ENCODE peak calls at places on chromosomes 12 and 14, in four cellular contexts. Y, C, Z and A are unnamed samples.

GRCh38 chr12:64937466-64937865 is 113.0 kb downstream of the TBC1D30 start:
- DNase-seq in C (no peak), Z (no peak), Y (no peak), A (no peak)

GRCh38 chr14:81122326-81122725 is 98.4 kb downstream of the GTF2A1 start:
- DNase-seq in Y (no peak), Z (no peak), C (no peak), A (no peak)

GRCh38 chr12:1936406-1937320 is 18.2 kb upstream of the CACNA2D4 start:
- DNase-seq in Z (no peak), Y (peak; percentile 95), C (peak; percentile 89), A (no peak)

GRCh38 chr14:95137804-95138167 is 19.5 kb downstream of the DICER1 start:
- DNase-seq in Z (no peak), Y (no peak), C (no peak), A (no peak)

GRCh38 chr14:75578099-75578785 is at the start of gene FLVCR2:
- DNase-seq in Z (peak; percentile 53), Y (peak; percentile 83), C (peak; percentile 89), A (peak; percentile 55)

GRCh38 chr12:25840678-25841077 is 117.8 kb upstream of the RASSF8 start:
- DNase-seq in C (peak; percentile 57), Y (no peak), Z (no peak), A (no peak)

GRCh38 chr12:541676-542289 is 82.0 kb downstream of the B4GALNT3 start:
- DNase-seq in C (peak; percentile 50), Y (no peak), Z (no peak), A (no peak)

GRCh38 chr12:2194571-2194970 is 141.8 kb downstream of the CACNA1C start:
- DNase-seq in C (no peak), Y (no peak), Z (no peak), A (no peak)

GRCh38 chr14:91369628-91370445 is 47.8 kb downstream of the CCDC88C start:
- DNase-seq in Z (no peak), Y (peak; percentile 48), C (no peak), A (no peak)

GRCh38 chr14:104291123-104292000 is 153.0 kb downstream of the KIF26A start:
- DNase-seq in Z (no peak), Y (peak; percentile 66), C (peak; percentile 29), A (no peak)

GRCh38 chr14:96586056-96586455 is 83.9 kb downstream of the PAPOLA start:
- DNase-seq in Z (no peak), C (no peak), Y (no peak), A (no peak)

GRCh38 chr14:65686761-65687160 is 274.2 kb downstream of the FUT8 start:
- DNase-seq in Y (no peak), Z (no peak), C (no peak), A (no peak)

GRCh38 chr12:52125499-52125900 is 46.0 kb downstream of the SMIM41 start:
- DNase-seq in C (no peak), Y (no peak), Z (no peak), A (no peak)

GRCh38 chr12:58703911-58704310 is 216.4 kb downstream of the LRIG3 start:
- DNase-seq in Y (no peak), C (no peak), Z (no peak), A (no peak)

GRCh38 chr12:82527165-82527780 is 159.4 kb upstream of the TMTC2 start:
- DNase-seq in Z (no peak), C (no peak), Y (peak; percentile 70), A (peak; percentile 26)

GRCh38 chr14:101122114-101122854 is 218.8 kb upstream of the RTL1 start:
- DNase-seq in Y (no peak), C (no peak), Z (no peak), A (no peak)

GRCh38 chr12:28497889-28498411 is 307.7 kb downstream of the CCDC91 start:
- DNase-seq in Y (no peak), C (no peak), Z (no peak), A (no peak)

GRCh38 chr14:68106917-68107316 is 287.3 kb downstream of the RAD51B start:
- DNase-seq in Z (no peak), C (no peak), Y (no peak), A (no peak)

GRCh38 chr12:24851341-24851740 is 97.6 kb downstream of the BCAT1 start:
- DNase-seq in C (no peak), Y (no peak), Z (no peak), A (no peak)

GRCh38 chr14:76820700-76821099 is 5.5 kb upstream of the LRRC74A start:
- DNase-seq in C (no peak), Y (no peak), Z (no peak), A (no peak)

GRCh38 chr12:132277374-132277801 is 52.0 kb downstream of the GALNT9 start:
- DNase-seq in C (peak; percentile 17), Z (no peak), Y (no peak), A (no peak)

GRCh38 chr12:49055978-49056754 is 4.4 kb downstream of the KMT2D start:
- DNase-seq in Y (peak; percentile 85), Z (peak; percentile 37), C (peak; percentile 73), A (peak; percentile 74)

GRCh38 chr12:49052451-49053208 is 8.0 kb downstream of the KMT2D start:
- DNase-seq in Z (no peak), C (peak; percentile 28), Y (no peak), A (no peak)

GRCh38 chr12:49054524-49054923 is 6.1 kb downstream of the KMT2D start:
- DNase-seq in Z (no peak), C (no peak), Y (no peak), A (no peak)

GRCh38 chr12:49055092-49055491 is 5.5 kb downstream of the KMT2D start:
- DNase-seq in Y (no peak), Z (no peak), C (no peak), A (no peak)

GRCh38 chr12:49054096-49054495 is 6.5 kb downstream of the KMT2D start:
- DNase-seq in Y (no peak), Z (no peak), C (no peak), A (no peak)
- H3K36me3 ChIP-seq in Y (peaks cover 4% of the 10 kb centered on the region), Z (peaks cover 59% of the 10 kb centered on the region), C (peaks cover 9% of the 10 kb centered on the region), A (peaks cover 60% of the 10 kb centered on the region)

GRCh38 chr12:113271853-113272561 is 50.7 kb downstream of the TPCN1 start:
- DNase-seq in Z (no peak), C (peak; percentile 94), Y (peak; percentile 90), A (no peak)

GRCh38 chr12:113270709-113271009 is 49.4 kb downstream of the TPCN1 start:
- DNase-seq in C (peak; percentile 33), Y (no peak), Z (no peak), A (no peak)

GRCh38 chr12:113269257-113269943 is 48.1 kb downstream of the TPCN1 start:
- DNase-seq in Y (no peak), C (no peak), Z (no peak), A (no peak)

GRCh38 chr12:113273053-113273725 is 51.9 kb downstream of the TPCN1 start:
- DNase-seq in Z (no peak), Y (no peak), C (peak; percentile 42), A (no peak)

DNA sequence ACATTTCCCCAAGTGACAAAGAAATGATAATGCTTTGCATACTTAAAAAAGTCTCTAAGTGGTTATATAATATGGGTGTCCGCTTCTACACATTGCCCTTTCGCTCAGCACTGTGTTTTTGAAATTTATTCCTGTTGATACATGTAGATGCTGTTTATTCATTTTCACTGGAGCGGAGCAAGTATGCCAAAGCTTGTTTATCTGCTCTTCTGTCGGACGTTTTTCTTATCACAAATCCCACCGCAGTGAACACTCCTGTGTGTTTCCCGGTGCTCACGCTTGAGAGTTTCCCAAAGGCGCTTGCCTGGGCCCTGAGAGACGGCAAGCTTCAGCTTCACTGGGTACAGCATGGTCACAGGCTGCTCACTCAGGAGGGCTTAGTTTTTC is 50.2 kb downstream of the TPCN1 start:
- DNase-seq in Y (no peak), Z (no peak), C (no peak), A (no peak)
- H3K4me3 ChIP-seq in Y (no peak overlapping the region), Z (no peak overlapping the region), C (no peak overlapping the region), A (no peak overlapping the region)

GRCh38 chr12:113056631-113057488 is at the start of gene DTX1:
- DNase-seq in Z (peak; percentile 6), Y (peak; percentile 33), C (no peak), A (no peak)

GRCh38 chr12:113056381-113056630 is 224 bp upstream of the DTX1 start:
- DNase-seq in C (no peak), Z (no peak), Y (no peak), A (no peak)

GRCh38 chr12:113058553-113058952 is 2.0 kb downstream of the DTX1 start:
- DNase-seq in Y (no peak), C (no peak), Z (no peak), A (no peak)

GRCh38 chr12:113059071-113059595 is 2.6 kb downstream of the DTX1 start:
- DNase-seq in Z (no peak), C (no peak), Y (no peak), A (no peak)

DNA sequence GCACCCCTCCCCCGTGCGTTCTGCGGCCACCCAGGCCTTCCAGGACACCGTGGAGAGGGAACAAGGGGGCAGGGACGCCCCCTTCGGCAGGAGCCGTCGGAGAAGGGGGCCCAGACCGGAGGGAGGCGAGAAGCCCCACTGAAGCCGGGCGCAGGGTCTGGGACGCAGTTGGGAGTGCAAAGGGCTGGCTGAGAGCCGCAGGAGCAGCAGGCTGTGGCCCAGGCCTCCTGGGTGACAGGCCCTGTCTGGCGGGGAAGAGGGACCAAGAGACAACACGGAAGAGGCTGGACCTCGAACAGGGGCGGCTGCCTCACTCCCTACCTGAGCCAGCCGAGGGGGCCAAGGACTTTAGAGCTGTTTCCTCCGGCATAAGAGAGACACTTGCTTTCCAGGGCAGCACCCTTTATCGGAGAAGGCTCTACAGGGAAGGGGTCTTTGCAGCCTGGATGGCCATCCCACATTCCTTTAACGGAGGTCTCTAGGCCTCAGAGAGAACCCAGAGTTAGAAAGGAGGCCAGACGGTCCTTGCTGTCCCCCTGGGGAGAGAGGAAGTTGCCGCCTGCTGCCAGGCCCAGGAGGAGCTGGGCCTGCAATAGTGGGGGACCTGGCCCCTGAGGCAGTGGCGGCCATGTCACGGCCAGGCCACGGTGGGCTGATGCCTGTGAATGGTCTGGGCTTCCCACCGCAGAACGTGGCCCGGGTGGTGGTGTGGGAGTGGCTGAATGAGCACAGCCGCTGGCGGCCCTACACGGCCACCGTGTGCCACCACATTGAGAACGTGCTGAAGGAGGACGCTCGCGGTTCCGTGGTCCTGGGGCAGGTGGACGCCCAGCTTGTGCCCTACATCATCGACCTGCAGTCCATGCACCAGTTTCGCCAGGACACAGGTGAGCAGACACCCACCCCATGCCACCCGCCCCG is 1.3 kb downstream of the DTX1 start:
- DNase-seq in C (no peak), Y (no peak), Z (no peak), A (no peak)
- H3K27ac ChIP-seq in C (no peak overlapping the region), Y (peak overlapping the region; percentile 57), Z (peak overlapping the region; percentile 27), A (peak overlapping the region; percentile 56)

DNA sequence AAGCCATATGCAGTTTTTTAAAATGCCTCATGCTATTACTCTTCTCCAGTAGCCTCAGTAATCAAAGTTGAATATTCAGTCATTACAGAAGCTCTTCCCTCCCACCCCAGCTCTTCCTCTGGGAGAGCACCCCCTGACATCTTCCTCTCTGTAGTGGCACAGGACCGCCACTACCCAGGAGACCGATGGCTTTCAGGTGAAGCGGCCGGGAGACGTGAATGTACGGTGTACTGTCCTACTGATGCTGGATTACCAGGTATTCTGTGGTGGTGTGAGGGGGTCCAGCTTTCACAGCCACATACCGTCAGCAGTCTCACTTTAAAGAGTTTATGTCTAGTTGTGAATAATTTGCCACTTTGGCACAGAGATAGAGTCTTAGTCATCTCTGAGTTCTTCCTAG is 4.6 kb downstream of the SMARCD1 start:
- DNase-seq in Y (no peak), C (no peak), Z (no peak), A (no peak)
- H3K36me3 ChIP-seq in Y (peaks cover 3% of the 10 kb centered on the region), C (peaks cover 6% of the 10 kb centered on the region), Z (peaks cover 58% of the 10 kb centered on the region), A (peaks cover 51% of the 10 kb centered on the region)

DNA sequence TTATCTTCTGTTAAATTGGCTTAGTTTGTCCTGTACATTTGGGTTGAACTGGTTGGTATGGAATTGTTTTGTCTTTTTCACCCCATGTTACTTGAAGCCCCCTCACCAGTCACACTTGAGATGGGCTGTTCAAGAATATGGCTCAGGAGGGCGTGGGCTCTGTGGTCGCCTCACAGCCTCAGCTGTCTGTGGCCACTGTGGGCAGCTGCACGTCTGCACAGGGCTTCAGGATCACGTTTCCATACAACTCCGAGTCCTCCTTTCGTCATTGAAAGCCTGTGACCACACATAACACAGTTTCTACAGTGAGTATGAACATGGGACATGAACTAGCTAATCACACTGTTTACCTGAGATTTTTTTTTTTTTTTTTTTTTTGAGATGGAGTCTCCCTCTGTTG is 81.3 kb downstream of the MOK start:
- DNase-seq in Y (no peak), Z (no peak), C (peak; percentile 18), A (no peak)
- H3K4me3 ChIP-seq in Y (no peak overlapping the region), Z (no peak overlapping the region), C (no peak overlapping the region), A (no peak overlapping the region)